ENCODE peak calls at places on chromosomes 7 and 10, in nine cellular contexts. M is T-helper 9 cell; D is colonic mucosa; V is occipital lobe; X is gastrocnemius medialis; G is GM23338; B is stimulated activated CD4-positive, alpha-beta T cell treated with anti-CD3 and anti-CD28 coated beads, Interleukin-4, amount 100 ng/mL, for 4 hours; I is ACHN; C is SW480. R is an unnamed sample.

GRCh38 chr7:99562832-99563231 is 4.4 kb downstream of the ZNF655 start:
- DNase-seq in M (no peak), D (peak; percentile 31), V (no peak), X (peak; percentile 27), G (no peak), B (peak; percentile 53), I (peak; percentile 100), C (peak; percentile 96), R (peak; percentile 91)

GRCh38 chr10:121721257-121721656 is 123.0 kb upstream of the FGFR2 start:
- DNase-seq in M (no peak), D (no peak), V (no peak), X (no peak), G (no peak), B (no peak), I (no peak), C (no peak), R (no peak)

GRCh38 chr7:22909958-22910357 is 87.3 kb upstream of the TOMM7 start:
- DNase-seq in M (no peak), D (no peak), V (no peak), X (peak; percentile 5), G (no peak), B (no peak), I (no peak), C (no peak), R (no peak)

GRCh38 chr7:148223130-148223529 is 367.4 kb upstream of the C7orf33 start:
- DNase-seq in M (no peak), D (no peak), V (no peak), X (no peak), G (no peak), B (no peak), I (no peak), C (no peak), R (no peak)

GRCh38 chr7:131194070-131194865 is 133.4 kb upstream of the MKLN1 start:
- DNase-seq in M (no peak), D (no peak), V (no peak), X (no peak), G (no peak), B (no peak), I (no peak), C (no peak), R (no peak)

GRCh38 chr10:108112218-108112617 is 947.7 kb upstream of the SORCS1 start:
- DNase-seq in M (no peak), D (no peak), V (no peak), X (no peak), G (peak; percentile 61), B (no peak), I (peak; percentile 13), C (no peak), R (no peak)

GRCh38 chr7:113799896-113800295 is 118.9 kb downstream of the PPP1R3A start:
- DNase-seq in M (no peak), D (no peak), V (no peak), X (no peak), G (no peak), B (no peak), I (no peak), C (no peak), R (no peak)

GRCh38 chr7:35819310-35819709 is 18.5 kb downstream of the SEPTIN7 start:
- DNase-seq in M (no peak), D (no peak), V (no peak), X (no peak), G (no peak), B (no peak), I (no peak), C (no peak), R (no peak)

GRCh38 chr10:79286318-79286951 is 60.8 kb upstream of the PPIF start:
- DNase-seq in M (peak; percentile 77), D (peak; percentile 70), V (peak; percentile 84), X (no peak), G (no peak), B (peak; percentile 92), I (no peak), C (no peak), R (no peak)

GRCh38 chr7:31082017-31082416 is 29.9 kb downstream of the ADCYAP1R1 start:
- DNase-seq in M (no peak), D (no peak), V (no peak), X (no peak), G (no peak), B (no peak), I (no peak), C (no peak), R (no peak)

GRCh38 chr10:110081914-110082313 is 74.1 kb downstream of the ADD3 start:
- DNase-seq in M (no peak), D (no peak), V (no peak), X (no peak), G (peak; percentile 31), B (no peak), I (no peak), C (no peak), R (peak; percentile 70)

GRCh38 chr10:103930449-103930848 is 12.5 kb upstream of the STN1 start:
- DNase-seq in M (no peak), D (no peak), V (no peak), X (no peak), G (no peak), B (no peak), I (no peak), C (no peak), R (no peak)

GRCh38 chr10:11959966-11960365 is 82.6 kb downstream of the UPF2 start:
- DNase-seq in M (no peak), D (no peak), V (no peak), X (no peak), G (no peak), B (no peak), I (no peak), C (no peak), R (no peak)

GRCh38 chr7:22561895-22562593 is 62.1 kb upstream of the STEAP1B start:
- DNase-seq in M (no peak), D (no peak), V (no peak), X (no peak), G (peak; percentile 63), B (no peak), I (peak; percentile 79), C (no peak), R (no peak)

GRCh38 chr7:143147070-143147469 is 15.2 kb downstream of the PIP start:
- DNase-seq in M (no peak), D (no peak), V (no peak), X (no peak), G (no peak), B (no peak), I (no peak), C (no peak), R (no peak)

GRCh38 chr7:124779194-124779593 is 13.6 kb upstream of the GPR37 start:
- DNase-seq in M (no peak), D (no peak), V (no peak), X (no peak), G (no peak), B (no peak), I (no peak), C (no peak), R (no peak)

GRCh38 chr10:63204667-63205391 is 71.7 kb downstream of the NRBF2 start:
- DNase-seq in M (no peak), D (no peak), V (no peak), X (no peak), G (no peak), B (no peak), I (no peak), C (no peak), R (no peak)

GRCh38 chr7:91655656-91656055 is 224.8 kb downstream of the MTERF1 start:
- DNase-seq in M (no peak), D (no peak), V (no peak), X (no peak), G (no peak), B (no peak), I (no peak), C (no peak), R (no peak)

GRCh38 chr10:77081411-77082010 is 556.1 kb downstream of the KCNMA1 start:
- DNase-seq in M (no peak), D (no peak), V (no peak), X (no peak), G (peak; percentile 45), B (no peak), I (no peak), C (no peak), R (no peak)

GRCh38 chr7:82961240-82961639 is 201.4 kb downstream of the PCLO start:
- DNase-seq in M (no peak), D (no peak), V (no peak), X (no peak), G (no peak), B (no peak), I (no peak), C (no peak), R (no peak)